ENCODE peak calls at places on chromosomes 13 and 19, in nine cellular contexts. B, Z, C, K, X, P, E, O and T are unnamed samples.

GRCh38 chr13:65677906-65678305 is 1552.2 kb downstream of the PCDH9 start:
- DNase-seq in E (no peak), X (no peak), C (no peak), P (no peak), O (no peak), B (no peak), K (peak), Z (no peak), T (no peak)

GRCh38 chr13:41603917-41604316 is 146.6 kb downstream of the RGCC start:
- DNase-seq in P (peak), B (peak), O (no peak), K (peak), X (no peak), E (no peak), C (no peak), Z (no peak), T (no peak)

GRCh38 chr13:26837997-26838396 is 77.4 kb upstream of the GPR12 start:
- DNase-seq in B (no peak), O (no peak), E (no peak), X (no peak), C (peak), K (no peak), P (no peak), Z (no peak), T (no peak)

GRCh38 chr13:47853236-47853635 is 147.8 kb downstream of the SUCLA2 start:
- DNase-seq in E (no peak), K (peak), C (no peak), P (peak), X (no peak), B (no peak), Z (no peak), O (no peak), T (peak)

GRCh38 chr13:85261757-85262346 is 537.4 kb downstream of the SLITRK6 start:
- DNase-seq in P (peak), B (no peak), C (no peak), E (no peak), K (no peak), Z (no peak), O (no peak), X (no peak), T (no peak)

GRCh38 chr13:45162821-45163220 is 38.0 kb downstream of the KCTD4 start:
- DNase-seq in P (peak), O (peak), E (no peak), B (peak), K (peak), Z (no peak), X (no peak), C (no peak), T (peak)

GRCh38 chr13:31116224-31116623 is 45.5 kb downstream of the HSPH1 start:
- DNase-seq in B (no peak), X (no peak), C (no peak), K (no peak), E (no peak), O (no peak), P (no peak), Z (no peak), T (no peak)

GRCh38 chr19:39792999-39793546 is 14.4 kb downstream of the LEUTX start:
- DNase-seq in O (peak), P (peak), Z (peak), E (peak), K (peak), C (peak), X (peak), B (peak), T (peak)

GRCh38 chr19:18895038-18895827 is 725 bp downstream of the CERS1 start:
- DNase-seq in Z (peak), X (peak), E (no peak), O (no peak), C (no peak), P (peak), B (no peak), K (peak), T (no peak)

GRCh38 chr13:65472336-65472735 is 1757.8 kb downstream of the PCDH9 start:
- DNase-seq in C (no peak), P (no peak), B (no peak), K (peak), X (no peak), E (no peak), Z (no peak), O (no peak), T (no peak)

GRCh38 chr19:16969127-16969526 is 57.5 kb downstream of the CPAMD8 start:
- DNase-seq in K (no peak), E (no peak), Z (no peak), O (no peak), P (no peak), C (no peak), B (no peak), X (no peak), T (no peak)

GRCh38 chr13:108926848-108927247 is 297.4 kb downstream of the MYO16 start:
- DNase-seq in B (no peak), Z (no peak), X (no peak), C (no peak), P (no peak), O (no peak), E (no peak), K (no peak), T (no peak)

GRCh38 chr19:49104229-49104864 is 9.8 kb upstream of the LIN7B start:
- DNase-seq in K (no peak), X (no peak), C (no peak), Z (no peak), B (no peak), P (no peak), E (no peak), O (no peak), T (no peak)

GRCh38 chr19:49098795-49099194 is 13.5 kb downstream of the SNRNP70 start:
- DNase-seq in Z (no peak), K (no peak), P (no peak), O (no peak), C (no peak), B (no peak), E (no peak), X (no peak), T (no peak)

GRCh38 chr19:49103331-49104085 is 10.7 kb upstream of the LIN7B start:
- DNase-seq in O (no peak), X (no peak), C (no peak), K (no peak), P (no peak), B (no peak), E (no peak), Z (no peak), T (no peak)

GRCh38 chr19:49102303-49102702 is 11.9 kb upstream of the LIN7B start:
- DNase-seq in B (no peak), Z (no peak), O (no peak), P (no peak), C (no peak), X (no peak), K (no peak), E (no peak), T (no peak)

DNA sequence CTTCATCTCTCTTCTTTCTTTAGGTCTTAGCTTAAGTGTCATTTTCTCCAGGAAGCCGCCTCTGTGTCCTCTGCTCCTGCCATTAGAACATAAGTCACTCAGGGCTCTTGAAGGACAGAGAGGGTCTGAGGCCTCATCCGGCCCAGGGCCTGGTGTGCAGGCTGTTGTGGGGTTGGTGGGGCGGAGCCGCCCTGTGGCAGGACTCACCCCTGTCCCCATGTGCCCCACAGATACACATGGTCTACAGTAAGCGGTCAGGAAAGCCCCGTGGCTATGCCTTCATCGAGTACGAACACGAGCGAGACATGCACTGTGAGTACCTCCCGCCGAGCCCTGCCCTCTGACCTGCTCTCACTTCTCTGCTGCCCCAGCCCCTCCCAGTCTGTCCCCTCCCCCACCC is 13.0 kb upstream of the LIN7B start:
- DNase-seq in Z (no peak), E (no peak), X (no peak), K (no peak), C (no peak), P (no peak), B (no peak), O (no peak), T (no peak)
- TF ChIP-seq CTCF in Z (no peak), E (no peak), X (no peak), K (no peak), C (no peak), P (no peak), B (no peak), O (no peak), T (no peak)

DNA sequence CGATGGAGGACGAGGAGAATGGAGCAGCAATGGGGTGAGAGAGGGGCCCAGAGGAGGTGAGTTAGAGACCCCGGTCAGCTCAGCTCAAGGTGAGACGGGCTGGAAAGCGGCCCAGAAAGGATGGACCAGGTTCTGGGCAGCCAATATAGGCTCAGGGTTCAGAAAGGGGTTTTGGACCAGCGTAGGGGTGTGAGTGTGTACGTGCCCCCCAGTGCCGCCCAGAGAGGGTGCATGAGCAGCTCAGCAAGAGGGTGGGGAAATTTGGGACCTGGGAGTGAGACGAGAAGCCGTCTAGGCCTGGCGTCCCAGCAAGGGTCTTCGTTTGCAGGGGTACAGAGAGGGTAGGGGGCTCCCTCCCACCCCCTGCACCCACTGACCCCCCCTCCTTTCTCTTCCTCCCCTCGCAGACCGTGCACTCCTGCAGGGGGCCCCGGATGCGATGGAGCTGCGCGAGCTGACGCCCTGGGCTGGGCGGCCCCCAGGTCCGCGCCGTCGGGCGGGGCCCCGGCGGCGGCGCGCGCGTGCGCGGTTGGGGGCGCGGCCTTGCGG is 12.1 kb downstream of the FUT6 start:
- DNase-seq in Z (no peak), O (no peak), P (no peak), C (no peak), E (no peak), K (no peak), X (no peak), B (no peak), T (no peak)
- H3K4me3 ChIP-seq in Z (peak), O (peak), P (peak), C (peak), E (peak), K (peak), X (peak), B (peak), T (peak)

DNA sequence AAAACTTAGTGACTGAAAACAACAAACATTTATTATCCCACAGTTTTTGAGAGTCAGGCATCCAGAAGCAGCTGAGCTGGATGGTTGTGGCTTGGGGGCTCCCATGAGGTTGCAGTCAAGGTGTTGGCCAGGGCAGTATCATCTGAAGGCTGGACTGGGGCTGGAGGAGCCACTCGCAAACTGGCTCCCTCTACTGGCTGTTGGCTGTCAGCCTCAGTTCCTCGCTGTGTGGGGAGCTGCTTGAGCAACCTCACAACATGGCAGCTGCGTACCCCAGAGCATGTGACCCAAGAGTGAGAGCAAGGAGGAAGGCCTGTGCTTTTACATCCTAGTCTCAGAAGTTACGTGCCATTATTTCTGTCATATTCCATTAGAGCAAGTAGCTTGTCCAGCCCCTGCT is 9.7 kb downstream of the YJU2 start:
- DNase-seq in X (no peak), K (no peak), E (no peak), B (no peak), O (no peak), C (no peak), Z (no peak), P (no peak), T (no peak)
- TF ChIP-seq CTCF in X (no peak), K (no peak), E (no peak), B (peak), O (peak), C (no peak), Z (no peak), P (peak), T (no peak)

GRCh38 chr13:73338389-73338788 is 279.6 kb downstream of the KLF5 start:
- DNase-seq in P (peak), B (no peak), Z (no peak), C (no peak), K (no peak), O (no peak), X (no peak), E (no peak), T (no peak)

GRCh38 chr13:73335938-73336337 is 277.1 kb downstream of the KLF5 start:
- DNase-seq in P (no peak), E (no peak), X (no peak), Z (no peak), O (no peak), K (no peak), B (no peak), C (no peak), T (no peak)

GRCh38 chr13:73339086-73339485 is 280.3 kb downstream of the KLF5 start:
- DNase-seq in K (no peak), O (no peak), P (no peak), B (no peak), Z (no peak), E (no peak), C (no peak), X (no peak), T (no peak)

GRCh38 chr13:73336789-73337188 is 278.0 kb downstream of the KLF5 start:
- DNase-seq in B (no peak), Z (no peak), K (peak), P (no peak), O (no peak), X (no peak), C (no peak), E (no peak), T (no peak)

DNA sequence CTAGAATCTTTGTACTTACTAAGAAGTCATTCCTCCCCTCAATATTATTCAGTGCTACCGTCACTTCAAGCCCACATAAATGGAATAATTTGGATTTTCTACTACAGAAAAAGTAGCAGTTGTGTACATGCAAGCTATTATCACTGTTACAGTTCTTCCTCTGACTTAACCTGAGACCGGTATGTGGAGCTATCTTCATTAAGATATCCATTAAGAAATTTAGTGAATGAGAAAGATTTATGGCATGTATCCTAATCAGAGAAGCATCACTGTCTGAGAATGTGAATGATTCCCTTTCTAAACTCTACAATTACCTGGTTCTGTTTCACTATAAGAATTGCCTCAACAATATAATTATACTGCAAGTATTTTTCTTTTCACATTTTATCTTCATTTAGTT is 278.7 kb downstream of the KLF5 start:
- DNase-seq in B (no peak), P (no peak), K (peak), O (no peak), E (no peak), Z (no peak), C (no peak), X (no peak), T (no peak)
- H3K4me3 ChIP-seq in B (no peak), P (no peak), K (no peak), O (no peak), E (no peak), Z (no peak), C (no peak), X (no peak), T (no peak)

DNA sequence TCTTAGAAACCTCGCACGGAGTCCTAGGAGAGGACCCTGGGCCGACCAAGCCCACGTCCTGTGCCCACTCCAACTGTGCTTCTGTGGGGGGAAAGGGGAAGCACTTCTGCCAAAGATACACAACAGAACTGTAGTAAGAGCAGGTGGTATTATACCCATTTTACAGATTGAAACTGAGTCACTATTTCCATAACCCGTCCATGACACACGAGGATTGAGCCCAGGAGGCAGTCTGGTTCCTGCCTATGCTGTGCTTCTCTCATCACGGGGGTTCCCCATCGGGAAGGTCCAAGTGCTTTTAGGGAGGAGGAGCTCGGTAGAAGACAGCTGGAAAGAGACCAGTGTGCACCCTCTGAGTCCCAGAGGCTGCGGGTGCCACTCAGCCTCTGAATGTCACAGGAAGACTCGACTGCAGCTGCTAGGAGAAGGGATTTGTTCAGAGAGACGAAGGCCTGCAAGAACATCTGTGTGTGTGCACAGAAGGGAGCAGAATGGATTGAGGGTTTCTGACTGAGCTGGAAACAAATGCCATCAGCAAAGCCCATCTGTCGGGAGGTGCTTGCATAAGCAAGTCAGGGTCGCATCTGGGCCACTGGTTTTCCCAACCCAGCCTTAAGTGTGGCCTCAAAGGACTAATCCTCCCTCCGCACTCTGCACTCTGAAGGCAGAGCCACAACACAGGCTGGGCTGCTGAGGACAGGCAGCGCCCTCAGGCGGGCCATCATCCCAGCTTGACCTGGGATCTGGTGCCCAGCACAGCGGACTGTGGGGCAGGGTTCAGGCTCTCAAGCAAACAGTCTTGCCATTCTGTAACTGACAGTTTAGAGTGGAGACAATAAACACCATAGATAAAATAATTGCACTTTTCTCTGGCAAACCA is 150.0 kb downstream of the DPF1 start:
- DNase-seq in C (no peak), X (peak), E (no peak), Z (no peak), K (no peak), B (no peak), O (no peak), P (no peak), T (no peak)
- TF ChIP-seq CTCF in C (no peak), X (peak), E (no peak), Z (no peak), K (no peak), B (no peak), O (peak), P (no peak), T (peak)

GRCh38 chr13:24737042-24737441 is 26.9 kb upstream of the RNF17 start:
- DNase-seq in Z (no peak), P (no peak), X (no peak), B (no peak), O (no peak), E (no peak), K (no peak), C (no peak), T (no peak)
- H3K4me3 ChIP-seq in Z (no peak), P (no peak), X (no peak), B (no peak), O (no peak), E (no peak), K (no peak), C (no peak), T (no peak)

DNA sequence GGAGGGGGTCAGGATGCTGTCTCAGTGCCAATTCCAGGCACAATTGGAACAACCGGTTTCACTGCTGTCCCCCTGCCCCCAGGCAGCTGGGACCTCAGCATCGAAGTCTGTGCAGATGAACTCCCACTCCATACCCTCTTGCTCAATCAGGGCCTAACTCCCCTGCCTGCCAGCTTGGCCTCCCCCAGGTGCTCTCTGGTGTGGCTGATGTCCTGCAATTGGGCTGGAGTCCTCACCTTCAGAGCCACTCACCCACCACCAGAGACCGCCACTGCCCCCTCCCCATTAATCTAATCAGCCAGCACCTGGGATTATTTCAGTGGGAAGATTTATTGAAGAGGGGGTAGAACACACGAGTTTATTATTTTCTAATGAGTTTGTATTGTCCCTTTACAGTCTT is 118.8 kb downstream of the MIPEP start:
- DNase-seq in P (no peak), B (no peak), Z (no peak), C (no peak), X (no peak), K (no peak), O (no peak), E (no peak), T (no peak)
- TF ChIP-seq CTCF in P (no peak), B (no peak), Z (no peak), C (no peak), X (no peak), K (no peak), O (no peak), E (no peak), T (no peak)

DNA sequence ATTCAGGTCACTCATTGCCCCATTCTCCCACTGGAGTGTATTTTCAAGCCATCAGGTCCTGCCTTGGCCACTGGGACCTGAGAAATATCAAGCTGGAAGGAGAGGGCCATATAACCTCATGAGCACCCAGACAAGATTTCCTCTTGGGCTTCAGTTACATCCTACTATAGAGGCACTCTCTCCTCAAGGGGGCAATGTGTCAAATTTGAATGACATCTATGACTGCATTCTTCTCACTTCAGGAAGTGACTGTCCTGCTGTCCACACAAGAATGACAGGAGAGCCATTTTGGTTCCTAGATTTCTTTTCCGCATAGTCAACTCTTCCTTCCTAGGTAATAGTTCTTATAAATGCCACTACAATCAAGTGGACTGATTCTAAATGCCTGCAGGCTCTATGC is 416.2 kb downstream of the DIAPH3 start:
- DNase-seq in Z (no peak), X (no peak), C (no peak), E (no peak), B (no peak), P (no peak), K (no peak), O (no peak), T (no peak)
- H3K4me3 ChIP-seq in Z (no peak), X (no peak), C (no peak), E (no peak), B (no peak), P (no peak), K (no peak), O (no peak), T (no peak)